ENCODE peak calls at places on chromosomes 3 and 15, in four cellular contexts. One of them, this sample, is unnamed.

GRCh38 chr15:82539690-82540054 is 585 bp downstream of the RPS17 start:
- DNase-seq in mesenteric fat pad: no peak
- DNase-seq in K562: peak
- DNase-seq in omental fat pad: no peak
- DNase-seq in this sample: no peak

GRCh38 chr15:63504979-63505841 is 817 bp downstream of the USP3 start:
- DNase-seq in omental fat pad: no peak
- DNase-seq in mesenteric fat pad: peak
- DNase-seq in K562: peak
- DNase-seq in this sample: no peak

GRCh38 chr3:171165986-171166385 is 139.5 kb upstream of the SLC2A2 start:
- DNase-seq in omental fat pad: no peak
- DNase-seq in K562: no peak
- DNase-seq in mesenteric fat pad: no peak
- DNase-seq in this sample: no peak

GRCh38 chr3:196756738-196757137 is 17.1 kb downstream of the PAK2 start:
- DNase-seq in K562: no peak
- DNase-seq in mesenteric fat pad: no peak
- DNase-seq in omental fat pad: no peak
- DNase-seq in this sample: no peak

GRCh38 chr15:63321462-63321861 is 44.1 kb downstream of the APH1B start:
- DNase-seq in mesenteric fat pad: no peak
- DNase-seq in omental fat pad: no peak
- DNase-seq in K562: no peak
- DNase-seq in this sample: no peak

GRCh38 chr3:143298886-143299535 is 179.4 kb downstream of the CHST2 start:
- DNase-seq in omental fat pad: no peak
- DNase-seq in K562: no peak
- DNase-seq in mesenteric fat pad: no peak
- DNase-seq in this sample: no peak

GRCh38 chr3:159486580-159486979 is 502.1 kb upstream of the IL12A start:
- DNase-seq in omental fat pad: no peak
- DNase-seq in mesenteric fat pad: no peak
- DNase-seq in K562: no peak
- DNase-seq in this sample: no peak

GRCh38 chr15:88612186-88612796 is 8.8 kb upstream of the AEN start:
- DNase-seq in K562: no peak
- DNase-seq in omental fat pad: no peak
- DNase-seq in mesenteric fat pad: no peak
- DNase-seq in this sample: no peak

GRCh38 chr3:171282041-171282440 is 178.2 kb downstream of the TNIK start:
- DNase-seq in K562: no peak
- DNase-seq in mesenteric fat pad: no peak
- DNase-seq in omental fat pad: no peak
- DNase-seq in this sample: no peak